ENCODE peak calls at places on chromosomes 1 and 21, in ten cellular contexts. Y is IMR-90, A is stomach, P is ovary, O is prostate gland, W is NB4, H is H1, X is breast epithelium, V is lower leg skin, M is body of pancreas. S is an unnamed sample.

GRCh38 chr1:186535388-186536133 is 74.6 kb upstream of the PDC start:
- DNase-seq in V (no peak), Y (peak; percentile 96), O (no peak), X (no peak), H (no peak), A (no peak), M (no peak), W (no peak), P (no peak), S (no peak)

GRCh38 chr1:199789141-199789540 is 238.4 kb upstream of the NR5A2 start:
- DNase-seq in X (no peak), Y (no peak), O (no peak), P (no peak), W (no peak), V (no peak), A (no peak), H (no peak), M (no peak), S (no peak)

GRCh38 chr1:77987942-77988341 is 9.1 kb upstream of the FUBP1 start:
- DNase-seq in W (no peak), M (no peak), O (no peak), H (no peak), X (no peak), Y (no peak), V (no peak), P (no peak), A (no peak), S (no peak)

GRCh38 chr21:23398726-23399125 is 2208.6 kb downstream of the MRPL39 start:
- DNase-seq in W (no peak), X (no peak), A (no peak), M (no peak), O (no peak), P (no peak), V (no peak), H (no peak), Y (no peak), S (no peak)

GRCh38 chr1:77889671-77890070 is 1.2 kb downstream of the NEXN start:
- DNase-seq in X (no peak), V (no peak), P (no peak), W (no peak), M (peak; percentile 21), H (no peak), A (no peak), O (no peak), Y (peak; percentile 91), S (no peak)

GRCh38 chr1:77639056-77639455 is 43.4 kb downstream of the ZZZ3 start:
- DNase-seq in W (no peak), M (no peak), H (no peak), Y (peak; percentile 61), A (no peak), P (no peak), O (no peak), X (no peak), V (no peak), S (no peak)

GRCh38 chr1:115717541-115717940 is 51.0 kb downstream of the CASQ2 start:
- DNase-seq in X (no peak), Y (peak; percentile 15), H (peak; percentile 81), O (peak; percentile 52), P (peak; percentile 57), W (peak; percentile 56), A (peak; percentile 43), M (peak; percentile 69), V (no peak), S (no peak)

GRCh38 chr1:165828581-165829329 is 1.3 kb downstream of the UCK2 start:
- DNase-seq in Y (peak; percentile 90), W (peak; percentile 83), A (peak; percentile 67), O (peak; percentile 64), H (peak; percentile 60), X (peak; percentile 55), V (peak; percentile 28), M (peak; percentile 73), P (peak; percentile 57), S (no peak)

GRCh38 chr1:217139513-217139912 is 416.3 kb upstream of the ESRRG start:
- DNase-seq in V (no peak), P (no peak), Y (no peak), H (peak; percentile 52), A (no peak), M (no peak), O (no peak), W (no peak), X (no peak), S (no peak)

GRCh38 chr1:10979483-10979920 is 33.0 kb upstream of the TARDBP start:
- DNase-seq in H (no peak), M (peak; percentile 29), A (no peak), O (no peak), X (peak; percentile 83), V (peak; percentile 68), W (peak; percentile 37), Y (no peak), P (no peak), S (no peak)

GRCh38 chr21:25039461-25040380 is 567.6 kb downstream of the MRPL39 start:
- DNase-seq in W (peak; percentile 49), O (no peak), Y (peak; percentile 5), V (no peak), A (no peak), H (no peak), M (no peak), X (no peak), P (no peak), S (no peak)

GRCh38 chr1:215899901-215900300 is 332.8 kb downstream of the KCTD3 start:
- DNase-seq in X (no peak), P (no peak), O (no peak), M (no peak), A (no peak), H (no peak), V (no peak), W (no peak), Y (no peak), S (no peak)

GRCh38 chr1:175629318-175629694 is 114.1 kb downstream of the TNR start:
- DNase-seq in W (no peak), A (no peak), X (no peak), O (no peak), P (no peak), Y (no peak), M (no peak), V (no peak), H (no peak), S (no peak)

GRCh38 chr1:202861420-202862121 is 27.4 kb downstream of the RABIF start:
- DNase-seq in M (peak; percentile 84), W (peak; percentile 95), P (peak; percentile 90), A (peak; percentile 93), V (peak; percentile 87), Y (peak; percentile 86), X (peak; percentile 89), H (peak; percentile 92), O (peak; percentile 95), S (peak; percentile 96)

GRCh38 chr21:15127437-15127836 is 62.6 kb upstream of the NRIP1 start:
- DNase-seq in A (no peak), X (no peak), O (no peak), M (no peak), Y (no peak), P (no peak), H (no peak), V (no peak), W (no peak), S (no peak)

GRCh38 chr1:153990468-153991150 is at the start of gene RPS27:
- DNase-seq in Y (peak; percentile 99), H (peak; percentile 86), P (peak; percentile 88), M (peak; percentile 93), X (peak; percentile 96), O (peak; percentile 95), V (peak; percentile 96), A (peak; percentile 90), W (peak; percentile 97), S (peak; percentile 98)
- TF ChIP-seq POLR2A in Y (peak; percentile 100), H (peak; percentile 100), P (peak; percentile 99), M (peak; percentile 99), X (peak; percentile 99), O (peak; percentile 91), V (peak; percentile 96), A (peak; percentile 96), W (peak; percentile 100), S (peak; percentile 99)

DNA sequence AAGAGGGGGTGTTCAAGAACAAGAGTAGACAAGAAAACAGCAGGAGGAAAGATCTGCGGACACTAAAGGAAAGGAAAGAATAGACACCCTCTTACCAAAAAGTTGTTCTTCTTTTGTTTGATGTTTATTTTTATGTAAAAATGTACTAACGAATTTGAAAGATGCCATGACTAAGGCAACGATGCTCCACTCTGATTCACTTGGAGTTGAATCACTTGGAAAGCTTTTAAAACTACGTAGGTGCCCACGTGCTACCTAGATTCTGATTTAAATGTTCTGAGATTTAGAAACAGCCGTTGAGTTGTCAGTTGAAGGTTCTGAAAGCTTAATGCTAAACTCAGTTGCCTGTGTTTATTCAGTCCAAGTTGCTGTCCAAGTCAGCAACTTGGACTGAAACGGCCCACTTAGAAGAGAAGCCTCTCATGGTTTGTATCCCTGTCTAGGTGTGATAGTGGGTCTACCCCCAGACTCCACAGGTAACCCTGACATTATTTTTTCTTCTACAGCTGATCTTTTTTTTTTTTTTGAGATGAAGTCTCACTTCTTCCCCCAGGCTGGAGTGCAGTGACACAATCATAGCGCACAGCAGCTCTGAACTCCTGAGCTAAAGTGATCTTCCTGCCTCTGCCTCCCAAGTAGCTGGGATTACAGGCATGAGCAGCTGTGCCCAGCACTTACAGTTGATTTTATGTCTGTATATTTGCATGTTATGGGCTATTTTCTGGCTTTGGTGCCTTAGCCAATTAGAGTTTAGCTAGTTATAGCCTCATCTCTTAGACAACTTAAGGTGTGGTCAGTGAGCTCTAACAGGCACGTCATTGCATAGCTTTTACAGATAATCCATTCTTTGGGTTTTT is 1.4 kb upstream of the VAMP4 start:
- DNase-seq in M (no peak), A (no peak), P (no peak), X (peak; percentile 25), Y (peak; percentile 89), W (no peak), O (peak; percentile 14), V (peak; percentile 43), H (no peak), S (no peak)
- TF ChIP-seq POLR2A in M (no peak), A (no peak), P (peak; percentile 37), X (no peak), Y (peak; percentile 28), W (no peak), O (no peak), V (no peak), H (no peak), S (no peak)

DNA sequence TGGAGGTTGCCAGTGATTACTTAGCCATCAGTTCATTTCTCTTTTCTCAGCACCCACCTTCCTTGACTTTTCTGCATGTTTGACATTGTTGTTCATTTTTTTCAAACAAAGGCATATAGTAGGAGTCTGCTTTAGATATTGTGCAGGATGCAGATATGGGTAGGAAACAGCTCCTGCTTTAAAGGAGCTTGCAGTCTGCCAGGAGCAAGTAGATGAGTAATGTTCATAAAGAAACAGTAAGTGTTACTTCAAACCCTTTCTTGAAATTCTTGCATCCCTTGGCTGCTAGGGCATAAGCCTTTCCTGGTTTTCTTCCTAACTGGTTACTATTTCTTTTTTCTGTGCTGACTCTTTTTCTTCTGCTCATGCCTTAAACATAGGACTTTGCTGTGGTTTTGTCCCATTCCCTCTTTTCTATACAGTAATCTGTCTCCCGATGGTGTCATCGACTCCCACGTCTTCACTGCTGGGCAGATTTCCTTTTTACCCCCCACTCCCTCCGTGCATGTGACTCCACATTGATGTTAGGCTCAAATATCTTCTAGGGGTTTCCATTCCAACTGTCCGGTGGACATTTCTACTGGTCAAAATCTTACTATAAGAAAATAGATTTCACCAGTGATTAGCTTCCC is 20.4 kb downstream of the PTGFRN start:
- DNase-seq in H (no peak), Y (no peak), P (no peak), O (no peak), V (no peak), A (no peak), X (no peak), M (no peak), W (no peak), S (no peak)
- TF ChIP-seq POLR2A in H (no peak), Y (no peak), P (no peak), O (no peak), V (no peak), A (no peak), X (no peak), M (no peak), W (no peak), S (no peak)

GRCh38 chr1:24742090-24742938 is 2.9 kb upstream of the CLIC4 start:
- DNase-seq in W (peak; percentile 64), V (no peak), M (no peak), X (no peak), P (no peak), H (no peak), A (peak; percentile 23), O (no peak), Y (peak; percentile 94), S (no peak)
- TF ChIP-seq POLR2A in W (no peak), V (no peak), M (no peak), X (no peak), P (no peak), H (no peak), A (no peak), O (no peak), Y (no peak), S (no peak)

S was measured in esophagus muscularis mucosa.